ENCODE peak calls at places on chromosomes 3 and 15, in eight cellular contexts. P is PC-3, W is Panc1, Q is cardiac muscle cell, S is heart right ventricle, I is OCI-LY7, G is adrenal gland, F is neural progenitor cell. J is an unnamed sample.

GRCh38 chr3:52886049-52886730 is 11.2 kb downstream of the STIMATE start:
- DNase-seq in P (no peak), W (no peak), Q (no peak), S (no peak), I (no peak), G (no peak), F (no peak), J (no peak)

GRCh38 chr15:95895510-95895909 is 435.0 kb upstream of the NR2F2 start:
- DNase-seq in P (no peak), W (no peak), Q (no peak), S (no peak), I (no peak), G (no peak), F (no peak), J (no peak)

GRCh38 chr3:189277711-189278110 is 105.9 kb downstream of the TPRG1 start:
- DNase-seq in P (peak; percentile 15), W (no peak), Q (peak; percentile 14), S (no peak), I (peak; percentile 22), G (no peak), F (no peak), J (no peak)

GRCh38 chr3:25582242-25582641 is 82.5 kb downstream of the TOP2B start:
- DNase-seq in P (peak; percentile 78), W (no peak), Q (peak; percentile 46), S (no peak), I (no peak), G (peak; percentile 68), F (no peak), J (peak; percentile 66)

GRCh38 chr3:149783576-149783975 is 8.8 kb downstream of the ANKUB1 start:
- DNase-seq in P (peak; percentile 61), W (no peak), Q (peak; percentile 53), S (no peak), I (no peak), G (no peak), F (no peak), J (no peak)

GRCh38 chr3:129211772-129212171 is 28.1 kb upstream of the CNBP start:
- DNase-seq in P (peak; percentile 96), W (peak; percentile 97), Q (peak; percentile 85), S (peak; percentile 46), I (no peak), G (peak; percentile 89), F (no peak), J (peak; percentile 45)

GRCh38 chr3:149315694-149316093 is 17.7 kb downstream of the TM4SF18 start:
- DNase-seq in P (no peak), W (no peak), Q (peak; percentile 27), S (no peak), I (no peak), G (no peak), F (no peak), J (no peak)

GRCh38 chr3:11727207-11727606 is 83.5 kb upstream of the VGLL4 start:
- DNase-seq in P (no peak), W (no peak), Q (no peak), S (no peak), I (no peak), G (no peak), F (no peak), J (no peak)

GRCh38 chr3:159806412-159806811 is 182.2 kb upstream of the IL12A start:
- DNase-seq in P (no peak), W (no peak), Q (peak; percentile 56), S (peak; percentile 69), I (no peak), G (no peak), F (peak; percentile 9), J (no peak)

GRCh38 chr15:48413304-48413703 is 82.1 kb downstream of the DUT start:
- DNase-seq in P (no peak), W (no peak), Q (peak; percentile 82), S (no peak), I (no peak), G (no peak), F (no peak), J (no peak)

GRCh38 chr3:14949126-14949525 is 1.7 kb downstream of the NR2C2 start:
- DNase-seq in P (no peak), W (no peak), Q (no peak), S (no peak), I (no peak), G (no peak), F (peak; percentile 27), J (no peak)

GRCh38 chr3:4978259-4978965 is 825 bp upstream of the BHLHE40 start:
- DNase-seq in P (peak; percentile 98), W (no peak), Q (peak; percentile 100), S (peak; percentile 99), I (peak; percentile 23), G (peak; percentile 99), F (peak; percentile 76), J (peak; percentile 97)

GRCh38 chr3:52895416-52895815 is 1.9 kb downstream of the STIMATE start:
- DNase-seq in P (no peak), W (no peak), Q (no peak), S (no peak), I (no peak), G (no peak), F (no peak), J (no peak)

GRCh38 chr3:40771112-40771511 is 246.4 kb downstream of the ZNF621 start:
- DNase-seq in P (no peak), W (no peak), Q (no peak), S (no peak), I (no peak), G (no peak), F (no peak), J (no peak)

GRCh38 chr3:174089592-174089991 is 692.0 kb downstream of the NLGN1 start:
- DNase-seq in P (no peak), W (no peak), Q (no peak), S (no peak), I (no peak), G (no peak), F (no peak), J (peak; percentile 14)

GRCh38 chr3:79881431-79881830 is 113.6 kb upstream of the ROBO1 start:
- DNase-seq in P (no peak), W (no peak), Q (peak; percentile 24), S (no peak), I (no peak), G (no peak), F (no peak), J (no peak)

GRCh38 chr3:14286887-14287496 is 108.4 kb downstream of the LSM3 start:
- DNase-seq in P (no peak), W (no peak), Q (no peak), S (no peak), I (peak; percentile 37), G (no peak), F (no peak), J (no peak)

GRCh38 chr3:189372205-189372764 is 200.5 kb downstream of the TPRG1 start:
- DNase-seq in P (no peak), W (no peak), Q (no peak), S (no peak), I (no peak), G (no peak), F (no peak), J (no peak)

GRCh38 chr3:31562525-31562924 is 29.8 kb downstream of the STT3B start:
- DNase-seq in P (no peak), W (no peak), Q (no peak), S (no peak), I (peak; percentile 23), G (no peak), F (peak; percentile 50), J (peak; percentile 25)

GRCh38 chr3:47098910-47099309 is 65.0 kb downstream of the SETD2 start:
- DNase-seq in P (no peak), W (no peak), Q (no peak), S (no peak), I (no peak), G (no peak), F (no peak), J (no peak)

GRCh38 chr15:66603301-66604179 is 37.7 kb upstream of the LCTL start:
- DNase-seq in P (peak; percentile 63), W (peak; percentile 27), Q (peak; percentile 73), S (peak; percentile 60), I (peak; percentile 83), G (peak; percentile 62), F (peak; percentile 91), J (peak; percentile 90)

GRCh38 chr3:101216710-101217457 is 103.5 kb downstream of the IMPG2 start:
- DNase-seq in P (no peak), W (no peak), Q (peak; percentile 43), S (peak; percentile 27), I (no peak), G (no peak), F (no peak), J (no peak)

GRCh38 chr15:83612226-83612625 is 41.7 kb upstream of the ADAMTSL3 start:
- DNase-seq in P (peak; percentile 3), W (no peak), Q (no peak), S (no peak), I (no peak), G (no peak), F (no peak), J (no peak)

GRCh38 chr3:52851348-52851747 is 16.5 kb upstream of the MUSTN1 start:
- DNase-seq in P (peak; percentile 51), W (peak; percentile 28), Q (peak; percentile 56), S (no peak), I (peak; percentile 60), G (peak; percentile 61), F (peak; percentile 77), J (peak; percentile 76)

GRCh38 chr3:171729452-171730334 is 80.6 kb downstream of the PLD1 start:
- DNase-seq in P (no peak), W (no peak), Q (no peak), S (no peak), I (no peak), G (no peak), F (no peak), J (no peak)

DNA sequence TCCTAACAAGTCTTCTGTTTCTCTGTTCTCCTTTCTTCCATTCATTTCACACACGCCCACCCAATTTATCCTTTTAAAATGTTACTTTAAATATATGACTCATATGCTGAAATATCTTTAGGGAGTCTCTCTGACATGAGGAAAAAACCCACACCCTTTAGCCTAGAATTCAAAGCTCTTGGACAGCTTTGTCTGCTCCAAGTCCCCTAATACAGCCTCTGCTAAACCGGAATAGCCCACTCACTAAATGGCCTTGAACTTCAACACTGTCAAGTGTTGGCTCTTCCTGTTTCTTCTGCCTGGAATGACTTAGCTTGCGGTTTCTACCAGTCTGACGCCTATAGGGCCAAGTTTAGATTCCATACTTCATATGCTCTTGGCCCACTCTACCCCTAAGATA is 3.3 kb upstream of the CD96 start:
- DNase-seq in P (peak; percentile 89), W (no peak), Q (peak; percentile 85), S (no peak), I (no peak), G (no peak), F (no peak), J (no peak)
- H3K4me3 ChIP-seq in P (peak overlapping the region; percentile 49), W (no peak overlapping the region), Q (no peak overlapping the region), S (no peak overlapping the region), I (no peak overlapping the region), G (no peak overlapping the region), F (no peak overlapping the region), J (no peak overlapping the region)

GRCh38 chr3:733313-733712 is 359.5 kb upstream of the CNTN6 start:
- DNase-seq in P (no peak), W (no peak), Q (no peak), S (no peak), I (no peak), G (no peak), F (no peak), J (no peak)
- H3K9me3 ChIP-seq in P (peaks cover 20% of the 10 kb centered on the region), W (no peaks in the 10 kb centered on the region), Q (no peaks in the 10 kb centered on the region), S (no peaks in the 10 kb centered on the region), I (no peaks in the 10 kb centered on the region), G (no peaks in the 10 kb centered on the region), F (no peaks in the 10 kb centered on the region), J (no peaks in the 10 kb centered on the region)

GRCh38 chr15:59797756-59798604 is 108.9 kb upstream of the BNIP2 start:
- DNase-seq in P (no peak), W (no peak), Q (no peak), S (no peak), I (no peak), G (no peak), F (no peak), J (no peak)
- H3K4me3 ChIP-seq in P (no peak overlapping the region), W (no peak overlapping the region), Q (no peak overlapping the region), S (no peak overlapping the region), I (no peak overlapping the region), G (no peak overlapping the region), F (no peak overlapping the region), J (no peak overlapping the region)

GRCh38 chr3:138539352-138539751 is 54.7 kb downstream of the CEP70 start:
- DNase-seq in P (no peak), W (no peak), Q (no peak), S (no peak), I (no peak), G (no peak), F (no peak), J (no peak)
- H3K9me3 ChIP-seq in P (no peaks in the 10 kb centered on the region), W (no peaks in the 10 kb centered on the region), Q (no peaks in the 10 kb centered on the region), S (no peaks in the 10 kb centered on the region), I (peaks cover 22% of the 10 kb centered on the region), G (no peaks in the 10 kb centered on the region), F (peaks cover 6% of the 10 kb centered on the region), J (no peaks in the 10 kb centered on the region)